ENCODE peak calls at places on chromosomes 1 and 21, in six cellular contexts. H, I, U, O, W and J are unnamed samples.
A peak's percentile ranks its signal among the peaks of the same experiment; 100 is the strongest.

GRCh38 chr1:22291926-22292788 is 149.3 kb upstream of the WNT4 start:
- DNase-seq in W (no peak), I (no peak), O (peak; percentile 55), U (no peak), H (no peak), J (no peak)

GRCh38 chr1:18786149-18786548 is 73.3 kb downstream of the TAS1R2 start:
- DNase-seq in U (no peak), H (no peak), I (no peak), W (no peak), O (no peak), J (no peak)

GRCh38 chr1:61079276-61079897 is 3.0 kb upstream of the NFIA start:
- DNase-seq in U (no peak), O (no peak), I (no peak), W (no peak), H (no peak), J (no peak)

GRCh38 chr1:77872645-77873044 is 15.8 kb upstream of the NEXN start:
- DNase-seq in I (no peak), H (no peak), W (no peak), U (no peak), O (no peak), J (no peak)

GRCh38 chr1:92315766-92316413 is 17.0 kb downstream of the RPAP2 start:
- DNase-seq in W (no peak), H (peak; percentile 28), O (no peak), I (peak; percentile 63), U (no peak), J (peak; percentile 22)

GRCh38 chr1:100746542-100746932 is 27.0 kb downstream of the VCAM1 start:
- DNase-seq in O (no peak), U (no peak), I (no peak), H (no peak), W (peak; percentile 18), J (no peak)

GRCh38 chr1:220274122-220274855 is 2.0 kb upstream of the RAB3GAP2 start:
- DNase-seq in O (peak; percentile 5), I (no peak), U (no peak), W (peak; percentile 13), H (no peak), J (no peak)

GRCh38 chr1:151568626-151569088 is 28.5 kb downstream of the TUFT1 start:
- DNase-seq in O (no peak), U (no peak), W (peak; percentile 78), I (peak; percentile 17), H (peak; percentile 19), J (no peak)

GRCh38 chr1:23639460-23639859 is 52.1 kb upstream of the RPL11 start:
- DNase-seq in U (no peak), I (no peak), W (no peak), H (no peak), O (no peak), J (no peak)

GRCh38 chr1:248710305-248710900 is 7.8 kb upstream of the OR14I1 start:
- DNase-seq in I (no peak), W (no peak), U (no peak), O (no peak), H (no peak), J (no peak)

GRCh38 chr1:64087768-64088167 is 115.7 kb upstream of the UBE2U start:
- DNase-seq in H (no peak), O (no peak), I (no peak), U (peak; percentile 12), W (peak; percentile 62), J (no peak)

GRCh38 chr1:246921481-246921880 is 10.3 kb downstream of the AHCTF1 start:
- DNase-seq in H (no peak), I (no peak), U (no peak), W (no peak), O (no peak), J (no peak)

GRCh38 chr1:65429806-65430205 is 9.3 kb downstream of the LEPR start:
- DNase-seq in U (no peak), W (peak; percentile 81), I (no peak), O (no peak), H (no peak), J (no peak)

GRCh38 chr1:204583909-204584632 is 67.9 kb downstream of the MDM4 start:
- DNase-seq in W (no peak), U (no peak), O (no peak), I (no peak), H (no peak), J (no peak)

GRCh38 chr1:185896863-185897262 is 162.7 kb downstream of the HMCN1 start:
- DNase-seq in H (no peak), O (no peak), W (peak; percentile 25), I (no peak), U (no peak), J (no peak)

GRCh38 chr1:16010837-16011236 is 6.8 kb downstream of the SRARP start:
- DNase-seq in U (no peak), O (no peak), H (no peak), I (no peak), W (no peak), J (no peak)

GRCh38 chr1:39081266-39082139 is 55.4 kb downstream of the NDUFS5 start:
- DNase-seq in W (no peak), I (no peak), U (no peak), H (no peak), O (peak; percentile 89), J (no peak)

GRCh38 chr1:182723195-182723594 is 38.8 kb upstream of the RGS8 start:
- DNase-seq in U (no peak), W (no peak), I (no peak), H (no peak), O (no peak), J (no peak)

GRCh38 chr1:11571906-11572616 is 82.2 kb downstream of the FBXO2 start:
- DNase-seq in W (peak; percentile 59), H (no peak), I (peak; percentile 7), U (no peak), O (peak; percentile 87), J (no peak)

GRCh38 chr1:79012500-79012899 is 6.0 kb upstream of the ADGRL4 start:
- DNase-seq in U (no peak), W (no peak), I (no peak), H (no peak), O (no peak), J (no peak)

GRCh38 chr1:41503507-41504125 is 19.1 kb upstream of the EDN2 start:
- DNase-seq in O (peak; percentile 72), H (no peak), U (no peak), W (no peak), I (no peak), J (no peak)

GRCh38 chr1:32900956-32901822 is at the start of gene TMEM54:
- DNase-seq in I (no peak), W (peak; percentile 37), U (no peak), O (peak; percentile 90), H (no peak), J (no peak)

GRCh38 chr21:17402885-17403477 is 109.9 kb upstream of the CXADR start:
- DNase-seq in O (no peak), U (no peak), H (no peak), W (peak; percentile 7), I (no peak), J (no peak)

GRCh38 chr1:113519561-113519960 is 129.2 kb downstream of the MAGI3 start:
- DNase-seq in I (no peak), O (no peak), W (peak; percentile 28), U (peak; percentile 3), H (no peak), J (no peak)

GRCh38 chr1:193614275-193614674 is 427.9 kb upstream of the B3GALT2 start:
- DNase-seq in I (no peak), U (no peak), W (no peak), O (no peak), H (no peak), J (no peak)

GRCh38 chr1:204294371-204294770 is 65.4 kb downstream of the PLEKHA6 start:
- DNase-seq in O (no peak), H (no peak), I (no peak), U (peak; percentile 48), W (peak; percentile 92), J (no peak)

GRCh38 chr21:46191257-46191685 is 7.0 kb upstream of the SPATC1L start:
- DNase-seq in W (peak; percentile 58), U (no peak), O (peak; percentile 27), I (no peak), H (no peak), J (no peak)

GRCh38 chr1:36108314-36108713 is 16.7 kb downstream of the COL8A2 start:
- DNase-seq in I (no peak), U (peak; percentile 78), O (peak; percentile 46), H (no peak), W (peak; percentile 22), J (no peak)

GRCh38 chr1:67451377-67451776 is 21.2 kb upstream of the SERBP1 start:
- DNase-seq in W (no peak), O (no peak), U (no peak), I (no peak), H (no peak), J (no peak)

GRCh38 chr1:35642472-35642955 is 1.2 kb upstream of the PSMB2 start:
- DNase-seq in W (no peak), I (peak; percentile 7), U (no peak), H (no peak), O (no peak), J (no peak)

GRCh38 chr1:119467219-119467618 is 39.8 kb upstream of the HSD3B1 start:
- DNase-seq in W (peak; percentile 83), I (no peak), O (no peak), U (no peak), H (no peak), J (no peak)

GRCh38 chr1:11058026-11058425 is 1.8 kb downstream of the SRM start:
- DNase-seq in W (no peak), U (no peak), O (no peak), I (no peak), H (no peak), J (no peak)